ENCODE peak calls at places on chromosomes 5 and 9, in five cellular contexts. One of them, this sample, is unnamed.
A peak's percentile ranks its signal among the peaks of the same experiment; 100 is the strongest.

GRCh38 chr5:85814596-85814995 is 803.1 kb upstream of the COX7C start:
- DNase-seq in HT1080: no peak
- DNase-seq in activated naive CD4-positive, alpha-beta T cell treated with anti-CD3 and anti-CD28 coated beads, Interleukin-2, amount 10 ng/mL, durations not matched to agents 7 days and 5 days: no peak
- DNase-seq in H4: peak; percentile 12
- DNase-seq in spleen: no peak
- DNase-seq in this sample: no peak

GRCh38 chr5:93601433-93602175 is 18.6 kb downstream of the NR2F1 start:
- DNase-seq in HT1080: no peak
- DNase-seq in activated naive CD4-positive, alpha-beta T cell treated with anti-CD3 and anti-CD28 coated beads, Interleukin-2, amount 10 ng/mL, durations not matched to agents 7 days and 5 days: no peak
- DNase-seq in H4: no peak
- DNase-seq in spleen: no peak
- DNase-seq in this sample: no peak

GRCh38 chr9:35795701-35796100 is 4.3 kb downstream of the NPR2 start:
- DNase-seq in HT1080: peak; percentile 44
- DNase-seq in activated naive CD4-positive, alpha-beta T cell treated with anti-CD3 and anti-CD28 coated beads, Interleukin-2, amount 10 ng/mL, durations not matched to agents 7 days and 5 days: no peak
- DNase-seq in H4: no peak
- DNase-seq in spleen: no peak
- DNase-seq in this sample: no peak

GRCh38 chr5:40555886-40556285 is 123.8 kb upstream of the PTGER4 start:
- DNase-seq in HT1080: no peak
- DNase-seq in activated naive CD4-positive, alpha-beta T cell treated with anti-CD3 and anti-CD28 coated beads, Interleukin-2, amount 10 ng/mL, durations not matched to agents 7 days and 5 days: no peak
- DNase-seq in H4: no peak
- DNase-seq in spleen: no peak
- DNase-seq in this sample: no peak

GRCh38 chr5:107466233-107466769 is 204.4 kb downstream of the EFNA5 start:
- DNase-seq in HT1080: peak; percentile 96
- DNase-seq in activated naive CD4-positive, alpha-beta T cell treated with anti-CD3 and anti-CD28 coated beads, Interleukin-2, amount 10 ng/mL, durations not matched to agents 7 days and 5 days: no peak
- DNase-seq in H4: peak; percentile 84
- DNase-seq in spleen: no peak
- DNase-seq in this sample: peak; percentile 79

GRCh38 chr9:137494104-137494544 is 35.0 kb upstream of the NSMF start:
- DNase-seq in HT1080: peak; percentile 53
- DNase-seq in activated naive CD4-positive, alpha-beta T cell treated with anti-CD3 and anti-CD28 coated beads, Interleukin-2, amount 10 ng/mL, durations not matched to agents 7 days and 5 days: no peak
- DNase-seq in H4: no peak
- DNase-seq in spleen: no peak
- DNase-seq in this sample: no peak

GRCh38 chr5:1799602-1800469 is at the start of gene MRPL36:
- DNase-seq in HT1080: peak; percentile 91
- DNase-seq in activated naive CD4-positive, alpha-beta T cell treated with anti-CD3 and anti-CD28 coated beads, Interleukin-2, amount 10 ng/mL, durations not matched to agents 7 days and 5 days: peak; percentile 96
- DNase-seq in H4: peak; percentile 91
- DNase-seq in spleen: peak; percentile 98
- DNase-seq in this sample: peak; percentile 87

GRCh38 chr5:17374157-17374556 is 123.9 kb upstream of the TAF11L2 start:
- DNase-seq in HT1080: peak; percentile 27
- DNase-seq in activated naive CD4-positive, alpha-beta T cell treated with anti-CD3 and anti-CD28 coated beads, Interleukin-2, amount 10 ng/mL, durations not matched to agents 7 days and 5 days: no peak
- DNase-seq in H4: peak; percentile 29
- DNase-seq in spleen: no peak
- DNase-seq in this sample: no peak

GRCh38 chr5:95178046-95178651 is 106.7 kb downstream of the MCTP1 start:
- DNase-seq in HT1080: peak; percentile 91
- DNase-seq in activated naive CD4-positive, alpha-beta T cell treated with anti-CD3 and anti-CD28 coated beads, Interleukin-2, amount 10 ng/mL, durations not matched to agents 7 days and 5 days: no peak
- DNase-seq in H4: peak; percentile 81
- DNase-seq in spleen: no peak
- DNase-seq in this sample: peak; percentile 99

GRCh38 chr5:64788156-64788555 is 19.4 kb downstream of the CWC27 start:
- DNase-seq in HT1080: no peak
- DNase-seq in activated naive CD4-positive, alpha-beta T cell treated with anti-CD3 and anti-CD28 coated beads, Interleukin-2, amount 10 ng/mL, durations not matched to agents 7 days and 5 days: no peak
- DNase-seq in H4: no peak
- DNase-seq in spleen: no peak
- DNase-seq in this sample: no peak

GRCh38 chr9:35748858-35749514 is at the start of the genes GBA2 and RGP1:
- DNase-seq in HT1080: peak; percentile 74
- DNase-seq in activated naive CD4-positive, alpha-beta T cell treated with anti-CD3 and anti-CD28 coated beads, Interleukin-2, amount 10 ng/mL, durations not matched to agents 7 days and 5 days: peak; percentile 81
- DNase-seq in H4: peak; percentile 71
- DNase-seq in spleen: peak; percentile 96
- DNase-seq in this sample: peak; percentile 75

GRCh38 chr5:115414406-115415142 is 118.1 kb upstream of the CCDC112 start:
- DNase-seq in HT1080: peak; percentile 47
- DNase-seq in activated naive CD4-positive, alpha-beta T cell treated with anti-CD3 and anti-CD28 coated beads, Interleukin-2, amount 10 ng/mL, durations not matched to agents 7 days and 5 days: no peak
- DNase-seq in H4: no peak
- DNase-seq in spleen: no peak
- DNase-seq in this sample: peak; percentile 33

GRCh38 chr5:82031220-82032119 is 59.6 kb downstream of the ATG10 start:
- DNase-seq in HT1080: no peak
- DNase-seq in activated naive CD4-positive, alpha-beta T cell treated with anti-CD3 and anti-CD28 coated beads, Interleukin-2, amount 10 ng/mL, durations not matched to agents 7 days and 5 days: no peak
- DNase-seq in H4: no peak
- DNase-seq in spleen: no peak
- DNase-seq in this sample: no peak

GRCh38 chr9:134597041-134597913 is 44.3 kb upstream of the COL5A1 start:
- DNase-seq in HT1080: peak; percentile 61
- DNase-seq in activated naive CD4-positive, alpha-beta T cell treated with anti-CD3 and anti-CD28 coated beads, Interleukin-2, amount 10 ng/mL, durations not matched to agents 7 days and 5 days: no peak
- DNase-seq in H4: peak; percentile 69
- DNase-seq in spleen: no peak
- DNase-seq in this sample: no peak

GRCh38 chr5:61334224-61335196 is 2.5 kb downstream of the ZSWIM6 start:
- DNase-seq in HT1080: peak; percentile 20
- DNase-seq in activated naive CD4-positive, alpha-beta T cell treated with anti-CD3 and anti-CD28 coated beads, Interleukin-2, amount 10 ng/mL, durations not matched to agents 7 days and 5 days: no peak
- DNase-seq in H4: no peak
- DNase-seq in spleen: no peak
- DNase-seq in this sample: no peak

GRCh38 chr5:126972062-126972895 is 58.1 kb downstream of the MARCHF3 start:
- DNase-seq in HT1080: no peak
- DNase-seq in activated naive CD4-positive, alpha-beta T cell treated with anti-CD3 and anti-CD28 coated beads, Interleukin-2, amount 10 ng/mL, durations not matched to agents 7 days and 5 days: peak; percentile 38
- DNase-seq in H4: no peak
- DNase-seq in spleen: no peak
- DNase-seq in this sample: peak; percentile 80

GRCh38 chr5:154138701-154139100 is 51.8 kb upstream of the GALNT10 start:
- DNase-seq in HT1080: no peak
- DNase-seq in activated naive CD4-positive, alpha-beta T cell treated with anti-CD3 and anti-CD28 coated beads, Interleukin-2, amount 10 ng/mL, durations not matched to agents 7 days and 5 days: no peak
- DNase-seq in H4: no peak
- DNase-seq in spleen: no peak
- DNase-seq in this sample: no peak

GRCh38 chr5:58491216-58491892 is at the start of gene GAPT:
- DNase-seq in HT1080: no peak
- DNase-seq in activated naive CD4-positive, alpha-beta T cell treated with anti-CD3 and anti-CD28 coated beads, Interleukin-2, amount 10 ng/mL, durations not matched to agents 7 days and 5 days: no peak
- DNase-seq in H4: no peak
- DNase-seq in spleen: no peak
- DNase-seq in this sample: no peak

GRCh38 chr9:4760122-4760521 is 19.1 kb upstream of the AK3 start:
- DNase-seq in HT1080: no peak
- DNase-seq in activated naive CD4-positive, alpha-beta T cell treated with anti-CD3 and anti-CD28 coated beads, Interleukin-2, amount 10 ng/mL, durations not matched to agents 7 days and 5 days: no peak
- DNase-seq in H4: no peak
- DNase-seq in spleen: no peak
- DNase-seq in this sample: no peak

GRCh38 chr9:129320575-129321311 is 142.7 kb upstream of the IER5L start:
- DNase-seq in HT1080: no peak
- DNase-seq in activated naive CD4-positive, alpha-beta T cell treated with anti-CD3 and anti-CD28 coated beads, Interleukin-2, amount 10 ng/mL, durations not matched to agents 7 days and 5 days: peak; percentile 76
- DNase-seq in H4: no peak
- DNase-seq in spleen: peak; percentile 86
- DNase-seq in this sample: peak; percentile 71

GRCh38 chr5:177453852-177454396 is 7.3 kb downstream of the PRR7 start:
- DNase-seq in HT1080: no peak
- DNase-seq in activated naive CD4-positive, alpha-beta T cell treated with anti-CD3 and anti-CD28 coated beads, Interleukin-2, amount 10 ng/mL, durations not matched to agents 7 days and 5 days: no peak
- DNase-seq in H4: no peak
- DNase-seq in spleen: no peak
- DNase-seq in this sample: no peak

GRCh38 chr5:134088994-134089560 is 25.4 kb upstream of the TCF7 start:
- DNase-seq in HT1080: no peak
- DNase-seq in activated naive CD4-positive, alpha-beta T cell treated with anti-CD3 and anti-CD28 coated beads, Interleukin-2, amount 10 ng/mL, durations not matched to agents 7 days and 5 days: peak; percentile 14
- DNase-seq in H4: no peak
- DNase-seq in spleen: peak; percentile 63
- DNase-seq in this sample: no peak

GRCh38 chr5:180860273-180860886 is 696 bp downstream of the ZFP62 start:
- DNase-seq in HT1080: peak; percentile 67
- DNase-seq in activated naive CD4-positive, alpha-beta T cell treated with anti-CD3 and anti-CD28 coated beads, Interleukin-2, amount 10 ng/mL, durations not matched to agents 7 days and 5 days: peak; percentile 67
- DNase-seq in H4: peak; percentile 75
- DNase-seq in spleen: peak; percentile 87
- DNase-seq in this sample: peak; percentile 11

GRCh38 chr5:29276371-29276770 is 1917.1 kb upstream of the CDH6 start:
- DNase-seq in HT1080: no peak
- DNase-seq in activated naive CD4-positive, alpha-beta T cell treated with anti-CD3 and anti-CD28 coated beads, Interleukin-2, amount 10 ng/mL, durations not matched to agents 7 days and 5 days: no peak
- DNase-seq in H4: no peak
- DNase-seq in spleen: no peak
- DNase-seq in this sample: no peak

GRCh38 chr5:77232959-77233358 is 22.5 kb downstream of the PDE8B start:
- DNase-seq in HT1080: peak; percentile 83
- DNase-seq in activated naive CD4-positive, alpha-beta T cell treated with anti-CD3 and anti-CD28 coated beads, Interleukin-2, amount 10 ng/mL, durations not matched to agents 7 days and 5 days: no peak
- DNase-seq in H4: peak; percentile 24
- DNase-seq in spleen: no peak
- DNase-seq in this sample: no peak

GRCh38 chr5:10077721-10078551 is 171.8 kb downstream of the ATPSCKMT start:
- DNase-seq in HT1080: no peak
- DNase-seq in activated naive CD4-positive, alpha-beta T cell treated with anti-CD3 and anti-CD28 coated beads, Interleukin-2, amount 10 ng/mL, durations not matched to agents 7 days and 5 days: no peak
- DNase-seq in H4: no peak
- DNase-seq in spleen: no peak
- DNase-seq in this sample: no peak

This sample was measured in SJCRH30.